ENCODE peak calls at places on chromosome 18, in ten cellular contexts. C is ovary, D is tibial nerve, Q is stomach, A is A549, F is K562, G is transverse colon, U is HepG2, B is GM12878, X is esophagus muscularis mucosa. P is an unnamed sample.

GRCh38 chr18:46916551-46917107 is 678 bp downstream of the PIAS2 start:
- DNase-seq in C (no peak), D (peak; percentile 8), Q (no peak), A (no peak), F (no peak), G (no peak), U (peak; percentile 17), B (no peak), X (no peak), P (no peak)

GRCh38 chr18:48674198-48674721 is 135.4 kb downstream of the CTIF start:
- DNase-seq in C (peak; percentile 12), D (no peak), Q (no peak), A (no peak), F (no peak), G (peak; percentile 62), U (peak; percentile 22), B (no peak), X (no peak), P (peak; percentile 53)

GRCh38 chr18:48572402-48573126 is 33.7 kb downstream of the CTIF start:
- DNase-seq in C (no peak), D (no peak), Q (no peak), A (no peak), F (no peak), G (no peak), U (no peak), B (no peak), X (no peak), P (no peak)

GRCh38 chr18:12278153-12278764 is 24.1 kb downstream of the CIDEA start:
- DNase-seq in C (no peak), D (no peak), Q (no peak), A (no peak), F (no peak), G (no peak), U (no peak), B (no peak), X (no peak), P (no peak)

GRCh38 chr18:711330-711692 is 1.1 kb downstream of the ENOSF1 start:
- DNase-seq in C (no peak), D (no peak), Q (no peak), A (no peak), F (peak; percentile 54), G (peak; percentile 13), U (no peak), B (no peak), X (no peak), P (no peak)

GRCh38 chr18:2970344-2970743 is 42.6 kb downstream of the LPIN2 start:
- DNase-seq in C (no peak), D (no peak), Q (no peak), A (no peak), F (no peak), G (no peak), U (no peak), B (no peak), X (no peak), P (no peak)

GRCh38 chr18:62663731-62664336 is 51.5 kb upstream of the PHLPP1 start:
- DNase-seq in C (no peak), D (no peak), Q (no peak), A (no peak), F (peak; percentile 63), G (no peak), U (no peak), B (peak; percentile 35), X (no peak), P (no peak)

GRCh38 chr18:43079422-43079821 is 36.1 kb downstream of the RIT2 start:
- DNase-seq in C (no peak), D (no peak), Q (no peak), A (no peak), F (no peak), G (no peak), U (no peak), B (no peak), X (no peak), P (no peak)

GRCh38 chr18:34976899-34977786 is 64.1 kb upstream of the MAPRE2 start:
- DNase-seq in C (peak; percentile 50), D (peak; percentile 41), Q (peak; percentile 91), A (peak; percentile 46), F (peak; percentile 52), G (peak; percentile 93), U (peak; percentile 70), B (no peak), X (peak; percentile 93), P (peak; percentile 86)

GRCh38 chr18:26448714-26449159 is 99.6 kb downstream of the KCTD1 start:
- DNase-seq in C (no peak), D (no peak), Q (no peak), A (no peak), F (no peak), G (no peak), U (no peak), B (no peak), X (no peak), P (no peak)

GRCh38 chr18:527136-527535 is 26.6 kb upstream of the COLEC12 start:
- DNase-seq in C (no peak), D (no peak), Q (no peak), A (no peak), F (no peak), G (no peak), U (no peak), B (no peak), X (no peak), P (no peak)

GRCh38 chr18:46588971-46589660 is 67.9 kb downstream of the LOXHD1 start:
- DNase-seq in C (no peak), D (no peak), Q (no peak), A (no peak), F (no peak), G (no peak), U (no peak), B (no peak), X (peak; percentile 78), P (no peak)

GRCh38 chr18:25883091-25883490 is 207.3 kb downstream of the SS18 start:
- DNase-seq in C (no peak), D (no peak), Q (no peak), A (no peak), F (no peak), G (no peak), U (no peak), B (no peak), X (no peak), P (no peak)

DNA sequence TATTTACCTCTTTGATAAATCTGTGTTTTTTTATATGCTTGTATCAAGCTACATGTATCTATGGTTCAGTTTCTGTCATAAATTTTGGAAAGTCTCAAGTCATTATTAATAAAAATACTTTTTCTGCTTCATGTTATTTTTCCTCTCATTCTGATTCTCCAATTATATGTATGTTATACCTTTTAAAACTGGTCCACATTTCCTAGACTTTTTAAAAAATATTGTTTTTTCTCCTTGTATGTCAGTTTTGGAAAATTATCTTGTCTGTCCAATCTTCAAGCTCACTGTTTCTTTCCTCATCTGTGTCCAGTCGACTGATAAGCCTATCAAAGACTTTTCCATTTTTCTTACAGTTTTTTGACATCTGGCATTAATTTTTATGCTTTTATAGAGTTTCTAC is 253.4 kb downstream of the ASXL3 start:
- DNase-seq in C (no peak), D (no peak), Q (no peak), A (no peak), F (no peak), G (no peak), U (no peak), B (no peak), X (no peak), P (no peak)
- TF ChIP-seq EP300 in C (no peak), D (no peak), Q (no peak), A (no peak), F (no peak), G (no peak), U (no peak), B (no peak), X (no peak), P (no peak)

GRCh38 chr18:36187138-36187825 is at the start of gene MOCOS:
- DNase-seq in C (peak; percentile 85), D (peak; percentile 62), Q (peak; percentile 89), A (peak; percentile 63), F (peak; percentile 96), G (peak; percentile 90), U (peak; percentile 68), B (no peak), X (peak; percentile 92), P (peak; percentile 86)
- TF ChIP-seq POLR2A in C (peak; percentile 46), D (peak; percentile 46), Q (no peak), A (peak; percentile 61), F (peak; percentile 84), G (peak; percentile 75), U (peak; percentile 83), B (no peak), X (no peak), P (no peak)

DNA sequence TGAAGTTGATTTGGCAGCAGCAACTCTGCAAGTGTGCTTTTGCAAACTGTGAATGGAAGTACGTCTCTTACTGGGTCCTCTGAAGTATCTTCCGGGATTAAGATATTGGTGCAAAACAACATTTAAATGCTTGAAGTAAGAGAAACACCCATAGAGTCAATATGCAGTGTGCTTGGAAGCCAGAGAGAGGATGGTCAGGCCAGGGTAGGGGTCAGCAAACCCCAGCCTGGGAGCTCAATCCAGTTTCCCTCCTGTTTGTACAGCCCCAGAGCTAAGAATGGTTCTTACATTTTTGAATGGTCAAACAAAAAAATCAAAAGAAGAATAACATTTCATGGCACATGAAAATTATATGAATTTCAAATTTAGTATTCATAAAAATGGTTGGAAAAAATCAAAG is 13.5 kb downstream of the CCDC68 start:
- DNase-seq in C (no peak), D (no peak), Q (no peak), A (no peak), F (no peak), G (no peak), U (peak; percentile 29), B (no peak), X (peak; percentile 29), P (no peak)
- TF ChIP-seq CTCF in C (no peak), D (no peak), Q (no peak), A (no peak), F (no peak), G (no peak), U (no peak), B (no peak), X (no peak), P (no peak)

GRCh38 chr18:79011300-79011870 is 31.8 kb downstream of the SALL3 start:
- DNase-seq in C (no peak), D (no peak), Q (peak; percentile 22), A (no peak), F (no peak), G (no peak), U (no peak), B (no peak), X (peak; percentile 39), P (no peak)

GRCh38 chr18:79008356-79008940 is 28.8 kb downstream of the SALL3 start:
- DNase-seq in C (no peak), D (no peak), Q (peak; percentile 15), A (no peak), F (no peak), G (no peak), U (no peak), B (no peak), X (peak; percentile 88), P (no peak)

GRCh38 chr18:79007440-79007839 is 27.8 kb downstream of the SALL3 start:
- DNase-seq in C (no peak), D (no peak), Q (no peak), A (no peak), F (no peak), G (no peak), U (no peak), B (no peak), X (peak; percentile 53), P (no peak)

GRCh38 chr18:79006106-79006795 is 26.6 kb downstream of the SALL3 start:
- DNase-seq in C (no peak), D (no peak), Q (no peak), A (no peak), F (no peak), G (no peak), U (no peak), B (no peak), X (no peak), P (no peak)

GRCh38 chr18:79010802-79011201 is 31.2 kb downstream of the SALL3 start:
- DNase-seq in C (no peak), D (no peak), Q (no peak), A (no peak), F (no peak), G (no peak), U (no peak), B (no peak), X (no peak), P (no peak)
- TF ChIP-seq EP300 in C (no peak), D (no peak), Q (no peak), A (no peak), F (no peak), G (no peak), U (no peak), B (no peak), X (no peak), P (no peak)

P was measured in sigmoid colon.